ENCODE peak calls at places on chromosomes 6 and 20, in five cellular contexts. One of them, this sample, is unnamed.
A peak's percentile ranks its signal among the peaks of the same experiment; 100 is the strongest.

GRCh38 chr6:138722425-138723371 is 50.9 kb upstream of the CCDC28A start:
- DNase-seq in lung microvascular endothelial cell: peak; percentile 22
- DNase-seq in CD4-positive, alpha-beta T cell: no peak
- DNase-seq in heart right ventricle: no peak
- DNase-seq in NAMALWA: no peak
- DNase-seq in this sample: no peak

GRCh38 chr6:132333639-132334516 is 67.4 kb downstream of the MOXD1 start:
- DNase-seq in lung microvascular endothelial cell: peak; percentile 55
- DNase-seq in CD4-positive, alpha-beta T cell: no peak
- DNase-seq in heart right ventricle: peak; percentile 48
- DNase-seq in NAMALWA: no peak
- DNase-seq in this sample: no peak

GRCh38 chr6:14622135-14622534 is 504.6 kb downstream of the CD83 start:
- DNase-seq in lung microvascular endothelial cell: no peak
- DNase-seq in CD4-positive, alpha-beta T cell: no peak
- DNase-seq in heart right ventricle: no peak
- DNase-seq in NAMALWA: no peak
- DNase-seq in this sample: no peak

GRCh38 chr6:142680308-142680707 is 264.7 kb downstream of the HIVEP2 start:
- DNase-seq in lung microvascular endothelial cell: peak; percentile 65
- DNase-seq in CD4-positive, alpha-beta T cell: peak; percentile 46
- DNase-seq in heart right ventricle: no peak
- DNase-seq in NAMALWA: no peak
- DNase-seq in this sample: no peak

GRCh38 chr6:123402052-123402451 is 234.7 kb downstream of the TRDN start:
- DNase-seq in lung microvascular endothelial cell: no peak
- DNase-seq in CD4-positive, alpha-beta T cell: no peak
- DNase-seq in heart right ventricle: no peak
- DNase-seq in NAMALWA: peak; percentile 57
- DNase-seq in this sample: no peak

GRCh38 chr20:58661298-58662141 is 10.4 kb downstream of the STX16 start:
- DNase-seq in lung microvascular endothelial cell: no peak
- DNase-seq in CD4-positive, alpha-beta T cell: peak; percentile 63
- DNase-seq in heart right ventricle: no peak
- DNase-seq in NAMALWA: no peak
- DNase-seq in this sample: no peak

GRCh38 chr6:34233867-34234266 is 2.8 kb upstream of the HMGA1 start:
- DNase-seq in lung microvascular endothelial cell: no peak
- DNase-seq in CD4-positive, alpha-beta T cell: no peak
- DNase-seq in heart right ventricle: no peak
- DNase-seq in NAMALWA: no peak
- DNase-seq in this sample: no peak

GRCh38 chr20:12207875-12208274 is 290.2 kb downstream of the BTBD3 start:
- DNase-seq in lung microvascular endothelial cell: peak; percentile 67
- DNase-seq in CD4-positive, alpha-beta T cell: no peak
- DNase-seq in heart right ventricle: peak; percentile 9
- DNase-seq in NAMALWA: peak; percentile 58
- DNase-seq in this sample: no peak

GRCh38 chr20:51062065-51062464 is 39.2 kb upstream of the KCNG1 start:
- DNase-seq in lung microvascular endothelial cell: no peak
- DNase-seq in CD4-positive, alpha-beta T cell: no peak
- DNase-seq in heart right ventricle: no peak
- DNase-seq in NAMALWA: no peak
- DNase-seq in this sample: peak; percentile 68

GRCh38 chr20:32112862-32113261 is 3.3 kb downstream of the TM9SF4 start:
- DNase-seq in lung microvascular endothelial cell: no peak
- DNase-seq in CD4-positive, alpha-beta T cell: no peak
- DNase-seq in heart right ventricle: no peak
- DNase-seq in NAMALWA: no peak
- DNase-seq in this sample: no peak

GRCh38 chr20:53582574-53583351 is 10.9 kb downstream of the ZNF217 start:
- DNase-seq in lung microvascular endothelial cell: no peak
- DNase-seq in CD4-positive, alpha-beta T cell: peak; percentile 35
- DNase-seq in heart right ventricle: no peak
- DNase-seq in NAMALWA: no peak
- DNase-seq in this sample: peak; percentile 74

GRCh38 chr6:19851273-19852089 is 14.3 kb downstream of the ID4 start:
- DNase-seq in lung microvascular endothelial cell: peak; percentile 72
- DNase-seq in CD4-positive, alpha-beta T cell: no peak
- DNase-seq in heart right ventricle: peak; percentile 21
- DNase-seq in NAMALWA: peak; percentile 68
- DNase-seq in this sample: no peak

GRCh38 chr6:13559968-13560650 is 14.3 kb upstream of the SIRT5 start:
- DNase-seq in lung microvascular endothelial cell: no peak
- DNase-seq in CD4-positive, alpha-beta T cell: no peak
- DNase-seq in heart right ventricle: no peak
- DNase-seq in NAMALWA: no peak
- DNase-seq in this sample: no peak

GRCh38 chr6:120384671-120385070 is 949.6 kb downstream of the TBC1D32 start:
- DNase-seq in lung microvascular endothelial cell: no peak
- DNase-seq in CD4-positive, alpha-beta T cell: no peak
- DNase-seq in heart right ventricle: no peak
- DNase-seq in NAMALWA: no peak
- DNase-seq in this sample: no peak

GRCh38 chr6:35094183-35094582 is 47.0 kb downstream of the TCP11 start:
- DNase-seq in lung microvascular endothelial cell: no peak
- DNase-seq in CD4-positive, alpha-beta T cell: no peak
- DNase-seq in heart right ventricle: no peak
- DNase-seq in NAMALWA: no peak
- DNase-seq in this sample: no peak

GRCh38 chr6:18362058-18362561 is 25.0 kb upstream of the RNF144B start:
- DNase-seq in lung microvascular endothelial cell: no peak
- DNase-seq in CD4-positive, alpha-beta T cell: no peak
- DNase-seq in heart right ventricle: no peak
- DNase-seq in NAMALWA: peak; percentile 53
- DNase-seq in this sample: no peak

GRCh38 chr6:152846825-152847224 is 96.2 kb downstream of the VIP start:
- DNase-seq in lung microvascular endothelial cell: peak; percentile 82
- DNase-seq in CD4-positive, alpha-beta T cell: no peak
- DNase-seq in heart right ventricle: no peak
- DNase-seq in NAMALWA: peak; percentile 4
- DNase-seq in this sample: no peak

GRCh38 chr6:29414588-29414987 is at the start of gene OR12D1:
- DNase-seq in lung microvascular endothelial cell: peak; percentile 30
- DNase-seq in CD4-positive, alpha-beta T cell: no peak
- DNase-seq in heart right ventricle: no peak
- DNase-seq in NAMALWA: no peak
- DNase-seq in this sample: no peak

GRCh38 chr6:106823732-106824351 is 150.7 kb downstream of the CD24 start:
- DNase-seq in lung microvascular endothelial cell: no peak
- DNase-seq in CD4-positive, alpha-beta T cell: no peak
- DNase-seq in heart right ventricle: no peak
- DNase-seq in NAMALWA: no peak
- DNase-seq in this sample: no peak

GRCh38 chr20:51444472-51444871 is 98.0 kb downstream of the NFATC2 start:
- DNase-seq in lung microvascular endothelial cell: no peak
- DNase-seq in CD4-positive, alpha-beta T cell: no peak
- DNase-seq in heart right ventricle: no peak
- DNase-seq in NAMALWA: no peak
- DNase-seq in this sample: no peak

GRCh38 chr6:81766482-81767069 is 14.1 kb upstream of the TENT5A start:
- DNase-seq in lung microvascular endothelial cell: no peak
- DNase-seq in CD4-positive, alpha-beta T cell: no peak
- DNase-seq in heart right ventricle: no peak
- DNase-seq in NAMALWA: no peak
- DNase-seq in this sample: no peak

GRCh38 chr6:12545837-12546658 is 170.5 kb upstream of the PHACTR1 start:
- DNase-seq in lung microvascular endothelial cell: no peak
- DNase-seq in CD4-positive, alpha-beta T cell: no peak
- DNase-seq in heart right ventricle: no peak
- DNase-seq in NAMALWA: no peak
- DNase-seq in this sample: no peak

This sample was measured in natural killer cell treated with Interleukin-12 subunit alpha and Interleukin-12 subunit beta and Interleukin-15 and Interleukin-18, amount 100 ng/mL, for 72 hours.